ENCODE peak calls at places on chromosomes 5 and 9, in five cellular contexts. C is H54; A is NCI-H345; D is skeletal muscle cell; Q is CD8-positive, alpha-beta T cell. N is an unnamed sample.
A peak's percentile ranks its signal among the peaks of the same experiment; 100 is the strongest.

GRCh38 chr9:129309906-129310305 is 131.8 kb upstream of the IER5L start:
- DNase-seq in D (no peak), Q (no peak), C (no peak), A (no peak), N (no peak)

GRCh38 chr5:80408976-80409926 is 1.4 kb downstream of the ZFYVE16 start:
- DNase-seq in Q (no peak), A (no peak), D (no peak), C (no peak), N (no peak)

GRCh38 chr5:174624754-174625506 is 99.5 kb upstream of the MSX2 start:
- DNase-seq in C (no peak), A (no peak), Q (no peak), D (no peak), N (no peak)

GRCh38 chr9:22117511-22118388 is 108.6 kb upstream of the CDKN2B start:
- DNase-seq in A (no peak), C (no peak), D (peak; percentile 35), Q (no peak), N (no peak)

GRCh38 chr9:94167055-94167346 is 82.7 kb downstream of the PTPDC1 start:
- DNase-seq in D (no peak), Q (no peak), A (no peak), C (no peak), N (no peak)

GRCh38 chr9:127724012-127724411 is 8.1 kb downstream of the TTC16 start:
- DNase-seq in D (no peak), C (no peak), Q (no peak), A (peak; percentile 25), N (no peak)

GRCh38 chr9:110069326-110070248 is 138.4 kb downstream of the C9orf152 start:
- DNase-seq in Q (no peak), A (no peak), C (peak; percentile 62), D (peak; percentile 56), N (peak; percentile 45)

GRCh38 chr5:169097897-169098296 is 203.0 kb downstream of the SLIT3 start:
- DNase-seq in A (no peak), C (no peak), Q (no peak), D (no peak), N (no peak)

GRCh38 chr9:116566677-116567488 is 120.2 kb upstream of the TRIM32 start:
- DNase-seq in D (peak; percentile 43), C (no peak), A (no peak), Q (no peak), N (no peak)

GRCh38 chr5:150659360-150660107 is 1.5 kb upstream of the MYOZ3 start:
- DNase-seq in Q (no peak), A (no peak), C (no peak), D (no peak), N (no peak)

GRCh38 chr5:169609716-169610115 is 26.1 kb downstream of the SPDL1 start:
- DNase-seq in A (no peak), D (no peak), Q (no peak), C (no peak), N (no peak)

GRCh38 chr9:19551124-19551929 is 142.5 kb downstream of the ACER2 start:
- DNase-seq in C (no peak), Q (no peak), D (no peak), A (peak; percentile 62), N (no peak)

GRCh38 chr5:96084874-96085545 is 123.4 kb upstream of the ELL2 start:
- DNase-seq in Q (no peak), C (no peak), A (no peak), D (no peak), N (no peak)

GRCh38 chr5:11251242-11251641 is 490.2 kb upstream of the DAP start:
- DNase-seq in D (no peak), A (no peak), Q (no peak), C (no peak), N (no peak)

GRCh38 chr5:142296914-142297417 is 27.9 kb downstream of the SPRY4 start:
- DNase-seq in C (no peak), D (no peak), A (no peak), Q (no peak), N (peak; percentile 71)

GRCh38 chr9:785997-786396 is 55.5 kb upstream of the DMRT1 start:
- DNase-seq in C (no peak), D (no peak), Q (no peak), A (no peak), N (no peak)

GRCh38 chr5:119726544-119726943 is 97.2 kb downstream of the FAM170A start:
- DNase-seq in C (no peak), D (no peak), A (no peak), Q (no peak), N (no peak)

GRCh38 chr5:122471031-122471751 is 159.2 kb downstream of the SNCAIP start:
- DNase-seq in D (no peak), A (no peak), Q (no peak), C (no peak), N (no peak)

GRCh38 chr5:170986598-170986997 is 124.8 kb downstream of the RANBP17 start:
- DNase-seq in Q (no peak), D (peak; percentile 1), C (no peak), A (no peak), N (no peak)

GRCh38 chr9:14692536-14692917 is 705 bp downstream of the ZDHHC21 start:
- DNase-seq in D (no peak), A (no peak), C (no peak), Q (no peak), N (no peak)

GRCh38 chr5:158050401-158050800 is 191.5 kb upstream of the CLINT1 start:
- DNase-seq in A (no peak), D (no peak), C (no peak), Q (no peak), N (no peak)

GRCh38 chr5:13878357-13878756 is 66.1 kb downstream of the DNAH5 start:
- DNase-seq in Q (no peak), D (no peak), A (no peak), C (no peak), N (no peak)

N was measured in COLO829.